ENCODE peak calls at places on chromosomes 7 and 10, in eight cellular contexts. M is AG04449, L is kidney, B is A549, C is progenitor cell of endocrine pancreas, X is B cell, E is colonic mucosa, V is testis. H is an unnamed sample.

GRCh38 chr7:144884913-144885312 is 49.1 kb upstream of the TPK1 start:
- DNase-seq in M (no peak), L (no peak), B (no peak), C (no peak), X (no peak), E (no peak), V (no peak), H (no peak)

GRCh38 chr10:80471715-80472233 is 17.7 kb downstream of the TSPAN14 start:
- DNase-seq in M (no peak), L (peak; percentile 89), B (no peak), C (no peak), X (no peak), E (no peak), V (no peak), H (no peak)

GRCh38 chr10:113957013-113957412 is 86.7 kb upstream of the ADRB1 start:
- DNase-seq in M (peak; percentile 79), L (no peak), B (peak; percentile 26), C (no peak), X (no peak), E (no peak), V (no peak), H (no peak)

GRCh38 chr7:139294951-139295555 is 46.1 kb upstream of the FMC1 start:
- DNase-seq in M (no peak), L (no peak), B (no peak), C (no peak), X (no peak), E (no peak), V (no peak), H (no peak)

GRCh38 chr7:65239707-65240352 is 133.8 kb upstream of the ZNF92 start:
- DNase-seq in M (no peak), L (peak; percentile 80), B (peak; percentile 59), C (peak; percentile 72), X (peak; percentile 12), E (peak; percentile 30), V (peak; percentile 49), H (no peak)

GRCh38 chr7:101862280-101863220 is 45.1 kb downstream of the CUX1 start:
- DNase-seq in M (no peak), L (peak; percentile 18), B (no peak), C (no peak), X (no peak), E (no peak), V (no peak), H (no peak)

GRCh38 chr10:69756279-69756678 is 45.4 kb upstream of the COL13A1 start:
- DNase-seq in M (no peak), L (no peak), B (no peak), C (no peak), X (no peak), E (no peak), V (no peak), H (no peak)

GRCh38 chr7:129423700-129424410 is 10.4 kb upstream of the STRIP2 start:
- DNase-seq in M (no peak), L (no peak), B (peak; percentile 11), C (no peak), X (no peak), E (no peak), V (no peak), H (no peak)

GRCh38 chr7:102018876-102019275 is 201.4 kb downstream of the CUX1 start:
- DNase-seq in M (no peak), L (peak; percentile 15), B (no peak), C (no peak), X (no peak), E (no peak), V (no peak), H (no peak)

GRCh38 chr10:58844680-58845079 is 331.8 kb upstream of the PHYHIPL start:
- DNase-seq in M (no peak), L (no peak), B (no peak), C (no peak), X (no peak), E (no peak), V (no peak), H (no peak)

GRCh38 chr10:11813855-11814557 is 9.2 kb upstream of the PROSER2 start:
- DNase-seq in M (no peak), L (no peak), B (no peak), C (no peak), X (no peak), E (no peak), V (no peak), H (no peak)

GRCh38 chr7:118731854-118732253 is 507.4 kb downstream of the ANKRD7 start:
- DNase-seq in M (no peak), L (no peak), B (peak; percentile 3), C (no peak), X (no peak), E (no peak), V (no peak), H (no peak)

GRCh38 chr7:100493476-100494264 is 9.9 kb downstream of the NYAP1 start:
- DNase-seq in M (no peak), L (peak; percentile 88), B (no peak), C (no peak), X (peak; percentile 66), E (no peak), V (no peak), H (no peak)

GRCh38 chr7:107355616-107356015 is 114.2 kb upstream of the GPR22 start:
- DNase-seq in M (peak; percentile 10), L (no peak), B (no peak), C (no peak), X (no peak), E (no peak), V (no peak), H (no peak)

GRCh38 chr10:102672822-102673200 is 28.5 kb downstream of the TRIM8 start:
- DNase-seq in M (no peak), L (peak; percentile 49), B (no peak), C (no peak), X (no peak), E (no peak), V (no peak), H (no peak)

GRCh38 chr10:14891151-14891550 is 12.5 kb downstream of the SUV39H2 start:
- DNase-seq in M (no peak), L (no peak), B (no peak), C (no peak), X (no peak), E (no peak), V (no peak), H (no peak)

GRCh38 chr10:14884082-14884481 is 5.4 kb downstream of the SUV39H2 start:
- DNase-seq in M (no peak), L (no peak), B (no peak), C (no peak), X (no peak), E (no peak), V (no peak), H (no peak)

GRCh38 chr10:14889318-14889717 is 10.7 kb downstream of the SUV39H2 start:
- DNase-seq in M (no peak), L (no peak), B (peak; percentile 32), C (no peak), X (no peak), E (no peak), V (no peak), H (no peak)
- TF ChIP-seq CTCF in M (no peak), L (no peak), B (no peak), C (peak; percentile 24), X (peak; percentile 55), E (no peak), V (no peak), H (peak; percentile 59)

GRCh38 chr10:101442456-101442800 is 88.5 kb downstream of the BTRC start:
- DNase-seq in M (no peak), L (no peak), B (no peak), C (no peak), X (no peak), E (no peak), V (no peak), H (no peak)

GRCh38 chr10:101444058-101444457 is 90.1 kb downstream of the BTRC start:
- DNase-seq in M (no peak), L (no peak), B (peak; percentile 29), C (no peak), X (no peak), E (no peak), V (no peak), H (no peak)

GRCh38 chr10:101438881-101439391 is 85.0 kb downstream of the BTRC start:
- DNase-seq in M (no peak), L (no peak), B (no peak), C (no peak), X (no peak), E (no peak), V (no peak), H (no peak)

GRCh38 chr10:101444499-101444898 is 90.5 kb downstream of the BTRC start:
- DNase-seq in M (no peak), L (no peak), B (no peak), C (no peak), X (no peak), E (no peak), V (no peak), H (no peak)

GRCh38 chr10:101441539-101442455 is 87.8 kb downstream of the BTRC start:
- DNase-seq in M (peak; percentile 19), L (no peak), B (peak; percentile 83), C (no peak), X (peak; percentile 44), E (peak; percentile 24), V (peak; percentile 33), H (no peak)
- TF ChIP-seq CTCF in M (peak; percentile 64), L (peak; percentile 61), B (peak; percentile 83), C (peak; percentile 56), X (peak; percentile 50), E (peak; percentile 38), V (peak; percentile 56), H (peak; percentile 75)

GRCh38 chr10:119308089-119308488 is 100.7 kb downstream of the GRK5 start:
- DNase-seq in M (no peak), L (peak; percentile 43), B (no peak), C (no peak), X (no peak), E (no peak), V (no peak), H (no peak)

GRCh38 chr10:119305860-119306513 is 98.6 kb downstream of the GRK5 start:
- DNase-seq in M (peak; percentile 96), L (no peak), B (peak; percentile 92), C (no peak), X (peak; percentile 83), E (peak; percentile 46), V (no peak), H (no peak)

GRCh38 chr10:119306964-119307363 is 99.6 kb downstream of the GRK5 start:
- DNase-seq in M (no peak), L (peak; percentile 8), B (peak; percentile 22), C (no peak), X (no peak), E (no peak), V (no peak), H (no peak)

GRCh38 chr10:119304541-119304940 is 97.2 kb downstream of the GRK5 start:
- DNase-seq in M (no peak), L (no peak), B (no peak), C (no peak), X (no peak), E (no peak), V (no peak), H (no peak)

DNA sequence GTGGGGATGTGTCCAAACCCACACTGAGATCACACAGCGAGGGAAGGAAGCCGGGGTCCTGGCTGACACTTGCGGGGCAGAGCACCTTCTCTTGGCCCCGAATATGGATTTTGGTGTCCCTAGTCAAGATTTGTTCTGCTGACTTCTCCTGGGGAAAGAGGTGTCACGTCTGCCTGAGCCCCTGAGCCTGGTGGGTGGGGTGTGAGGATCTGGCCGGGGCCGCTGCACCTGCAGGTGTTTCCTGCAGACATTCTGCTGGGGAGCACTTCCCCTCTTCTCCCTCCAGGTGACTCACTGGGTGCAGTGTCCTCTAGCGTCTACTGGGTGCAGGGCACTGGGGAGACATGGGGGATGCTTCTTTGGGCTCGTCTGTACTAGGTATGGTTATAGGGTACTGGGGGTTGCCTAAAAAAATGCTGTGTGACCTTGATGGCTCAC is 99.2 kb downstream of the GRK5 start:
- DNase-seq in M (no peak), L (no peak), B (peak; percentile 51), C (no peak), X (peak; percentile 92), E (no peak), V (no peak), H (no peak)
- TF ChIP-seq CTCF in M (peak; percentile 1), L (no peak), B (peak; percentile 17), C (no peak), X (peak; percentile 76), E (no peak), V (no peak), H (no peak)

GRCh38 chr10:72331575-72332422 is 22.9 kb downstream of the DNAJB12 start:
- DNase-seq in M (no peak), L (peak; percentile 97), B (peak; percentile 64), C (peak; percentile 47), X (peak; percentile 91), E (peak; percentile 87), V (peak; percentile 92), H (no peak)
- TF ChIP-seq CTCF in M (peak; percentile 7), L (peak; percentile 30), B (no peak), C (peak; percentile 21), X (peak; percentile 55), E (peak; percentile 20), V (peak; percentile 51), H (peak; percentile 67)